ENCODE peak calls at places on chromosomes 12 and 14, in six cellular contexts. R, V, W, A, K and M are unnamed samples.

GRCh38 chr12:47828967-47829482 is 9.3 kb upstream of the HDAC7 start:
- DNase-seq in R (no peak), V (peak; percentile 92), W (no peak), A (peak; percentile 79), K (peak; percentile 90), M (no peak)

GRCh38 chr12:28167981-28168485 is 22.2 kb upstream of the CCDC91 start:
- DNase-seq in R (no peak), V (no peak), W (no peak), A (no peak), K (no peak), M (no peak)

GRCh38 chr14:33904609-33905008 is 46.3 kb downstream of the EGLN3 start:
- DNase-seq in R (no peak), V (no peak), W (no peak), A (no peak), K (no peak), M (no peak)

GRCh38 chr12:15788266-15789214 is 648 bp downstream of the EPS8 start:
- DNase-seq in R (no peak), V (peak; percentile 77), W (no peak), A (peak; percentile 75), K (peak; percentile 47), M (no peak)

GRCh38 chr12:14614704-14615121 is 47.0 kb upstream of the PLBD1 start:
- DNase-seq in R (no peak), V (no peak), W (peak; percentile 74), A (no peak), K (no peak), M (peak; percentile 23)

GRCh38 chr14:104374718-104375080 is 204.9 kb upstream of the C14orf180 start:
- DNase-seq in R (no peak), V (no peak), W (no peak), A (no peak), K (no peak), M (no peak)

GRCh38 chr12:124248862-124249825 is 45.7 kb upstream of the RFLNA start:
- DNase-seq in R (no peak), V (no peak), W (no peak), A (no peak), K (no peak), M (no peak)

GRCh38 chr14:55588259-55588699 is 8.3 kb downstream of the KTN1 start:
- DNase-seq in R (no peak), V (no peak), W (no peak), A (peak; percentile 48), K (peak; percentile 71), M (no peak)

GRCh38 chr12:45615268-45615667 is 114.2 kb upstream of the ARID2 start:
- DNase-seq in R (no peak), V (peak; percentile 86), W (no peak), A (peak; percentile 55), K (peak; percentile 95), M (no peak)

GRCh38 chr14:50312734-50313054 is 570 bp downstream of the DMAC2L start:
- DNase-seq in R (peak; percentile 29), V (no peak), W (no peak), A (no peak), K (no peak), M (no peak)

GRCh38 chr12:10365716-10366433 is 24.0 kb downstream of the KLRK1 start:
- DNase-seq in R (no peak), V (no peak), W (no peak), A (peak; percentile 25), K (peak; percentile 28), M (no peak)

GRCh38 chr14:68359862-68360552 is 432.9 kb downstream of the ZFP36L1 start:
- DNase-seq in R (no peak), V (no peak), W (no peak), A (no peak), K (peak; percentile 28), M (no peak)

GRCh38 chr12:3628629-3629028 is 124.3 kb downstream of the CRACR2A start:
- DNase-seq in R (no peak), V (no peak), W (no peak), A (no peak), K (no peak), M (no peak)

GRCh38 chr12:127383281-127383680 is 883.7 kb upstream of the TMEM132C start:
- DNase-seq in R (no peak), V (peak; percentile 87), W (no peak), A (peak; percentile 57), K (peak; percentile 98), M (no peak)

GRCh38 chr14:100568164-100568997 is 18.8 kb downstream of the BEGAIN start:
- DNase-seq in R (no peak), V (no peak), W (no peak), A (no peak), K (no peak), M (no peak)

GRCh38 chr14:24863933-24864708 is 185.8 kb downstream of the STXBP6 start:
- DNase-seq in R (no peak), V (no peak), W (no peak), A (no peak), K (no peak), M (no peak)

GRCh38 chr14:80867091-80867490 is 74.4 kb downstream of the CEP128 start:
- DNase-seq in R (no peak), V (no peak), W (no peak), A (peak; percentile 68), K (peak; percentile 18), M (no peak)

GRCh38 chr12:49389092-49389703 is 21.9 kb downstream of the SPATS2 start:
- DNase-seq in R (peak; percentile 51), V (no peak), W (no peak), A (no peak), K (no peak), M (peak; percentile 49)

GRCh38 chr12:70733385-70733784 is 96.2 kb upstream of the PTPRB start:
- DNase-seq in R (no peak), V (peak; percentile 85), W (no peak), A (peak; percentile 60), K (peak; percentile 91), M (no peak)

GRCh38 chr12:101829639-101830390 is 944 bp downstream of the GNPTAB start:
- DNase-seq in R (peak; percentile 32), V (peak; percentile 73), W (no peak), A (no peak), K (peak; percentile 35), M (no peak)

GRCh38 chr14:38646391-38646790 is 390.5 kb upstream of the CLEC14A start:
- DNase-seq in R (no peak), V (no peak), W (no peak), A (no peak), K (peak; percentile 22), M (no peak)

GRCh38 chr14:102777711-102778615 is 714 bp downstream of the TRAF3 start:
- DNase-seq in R (no peak), V (peak; percentile 96), W (no peak), A (peak; percentile 29), K (peak; percentile 18), M (peak; percentile 53)

GRCh38 chr12:49098035-49098451 is 3.4 kb upstream of the DHH start:
- DNase-seq in R (peak; percentile 53), V (peak; percentile 93), W (no peak), A (no peak), K (peak; percentile 58), M (peak; percentile 48)

GRCh38 chr14:50688875-50689274 is 20.8 kb upstream of the SAV1 start:
- DNase-seq in R (no peak), V (no peak), W (no peak), A (peak; percentile 10), K (no peak), M (no peak)

GRCh38 chr12:64656429-64656828 is 46.1 kb downstream of the RASSF3 start:
- DNase-seq in R (no peak), V (no peak), W (no peak), A (no peak), K (no peak), M (no peak)

GRCh38 chr14:103156733-103157411 is 33.6 kb downstream of the TNFAIP2 start:
- DNase-seq in R (no peak), V (no peak), W (no peak), A (no peak), K (no peak), M (no peak)

GRCh38 chr12:58148405-58148804 is 207.0 kb downstream of the ATP23 start:
- DNase-seq in R (no peak), V (no peak), W (no peak), A (peak; percentile 84), K (peak; percentile 82), M (no peak)

GRCh38 chr12:57227315-57228115 is 2.0 kb upstream of the SHMT2 start:
- DNase-seq in R (no peak), V (no peak), W (no peak), A (peak; percentile 60), K (peak; percentile 46), M (no peak)

GRCh38 chr14:80390911-80391310 is 179.6 kb upstream of the DIO2 start:
- DNase-seq in R (no peak), V (no peak), W (no peak), A (peak; percentile 80), K (peak; percentile 97), M (no peak)

GRCh38 chr14:23408307-23408630 is 196 bp upstream of the MYH6 start:
- DNase-seq in R (no peak), V (peak; percentile 86), W (no peak), A (no peak), K (no peak), M (no peak)

GRCh38 chr12:126601184-126602170 is 1536.2 kb downstream of the AACS start:
- DNase-seq in R (no peak), V (no peak), W (no peak), A (no peak), K (no peak), M (no peak)

GRCh38 chr14:22417914-22418313 is 171.1 kb downstream of the DAD1 start:
- DNase-seq in R (no peak), V (no peak), W (no peak), A (no peak), K (no peak), M (no peak)

DNA sequence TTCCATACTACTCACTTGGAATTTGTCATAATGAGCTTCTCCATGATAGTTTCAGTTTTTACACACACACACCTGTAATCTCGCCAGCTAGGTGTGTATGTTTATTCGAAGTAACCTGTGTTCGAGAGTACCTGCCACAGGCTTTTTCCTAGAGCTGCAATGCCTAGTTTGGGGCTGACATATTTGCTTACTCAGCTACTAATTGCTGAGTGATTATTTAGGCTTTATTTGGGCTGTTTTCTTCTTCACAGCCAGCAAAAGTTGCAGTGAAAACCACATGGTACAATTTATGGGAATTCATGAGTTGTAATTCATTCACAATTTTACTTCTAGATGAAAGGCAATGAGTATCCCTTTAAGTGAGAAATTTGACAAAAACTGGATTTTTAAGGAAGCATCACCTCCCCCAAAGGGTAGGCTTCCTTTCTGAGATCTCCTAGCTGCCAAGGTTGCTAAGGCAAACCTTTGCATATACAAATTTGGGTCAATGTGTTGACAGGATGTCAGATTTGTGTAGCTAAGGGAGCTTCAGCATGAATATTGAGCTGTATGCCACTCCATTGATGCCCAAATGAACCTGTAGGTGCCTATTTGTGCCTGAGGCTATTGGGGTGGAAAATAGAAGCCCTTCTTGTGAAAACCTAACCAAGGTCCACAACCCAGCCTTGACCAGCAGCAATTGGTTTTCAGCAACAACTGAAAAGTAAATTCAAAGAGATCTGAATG is 108.7 kb upstream of the OTX2 start:
- DNase-seq in R (no peak), V (no peak), W (no peak), A (no peak), K (no peak), M (no peak)
- TF ChIP-seq CTCF in R (no peak), V (no peak), W (no peak), A (no peak), K (no peak), M (no peak)

GRCh38 chr12:131827961-131828534 is at the start of gene MMP17:
- DNase-seq in R (peak; percentile 58), V (peak; percentile 97), W (no peak), A (peak; percentile 34), K (peak; percentile 79), M (peak; percentile 69)
- TF ChIP-seq CTCF in R (peak; percentile 5), V (no peak), W (peak; percentile 32), A (no peak), K (no peak), M (no peak)

GRCh38 chr12:106851306-106851705 is 76.8 kb downstream of the RIC8B start:
- DNase-seq in R (no peak), V (no peak), W (no peak), A (no peak), K (no peak), M (no peak)
- TF ChIP-seq CTCF in R (no peak), V (no peak), W (no peak), A (no peak), K (no peak), M (no peak)

GRCh38 chr12:53984901-53985357 is at the start of gene HOXC10:
- DNase-seq in R (peak; percentile 72), V (peak; percentile 99), W (peak; percentile 75), A (peak; percentile 75), K (peak; percentile 93), M (no peak)
- TF ChIP-seq CTCF in R (peak; percentile 73), V (peak; percentile 64), W (peak; percentile 82), A (peak; percentile 60), K (peak; percentile 71), M (no peak)